ENCODE peak calls at places on chromosomes 7 and 10, in six cellular contexts. J is IMR-90, U is trophoblast cell, L is H1, F is H9, O is mesenchymal stem cell. G is an unnamed sample.

GRCh38 chr7:106050002-106050742 is 61.9 kb downstream of the SYPL1 start:
- DNase-seq in J (peak), U (no peak), L (no peak), F (peak), O (peak), G (no peak)

GRCh38 chr7:27640914-27641570 is 21.6 kb downstream of the HIBADH start:
- DNase-seq in J (peak), U (peak), L (no peak), F (no peak), O (no peak), G (no peak)

GRCh38 chr7:29765392-29765979 is 40.8 kb upstream of the WIPF3 start:
- DNase-seq in J (no peak), U (no peak), L (peak), F (peak), O (no peak), G (no peak)

GRCh38 chr10:73857446-73857845 is 16.9 kb downstream of the CAMK2G start:
- DNase-seq in J (no peak), U (no peak), L (no peak), F (no peak), O (no peak), G (no peak)

GRCh38 chr7:141654551-141654950 is 47.4 kb downstream of the DENND11 start:
- DNase-seq in J (peak), U (peak), L (no peak), F (peak), O (peak), G (peak)

GRCh38 chr10:76899490-76899889 is 738.1 kb downstream of the KCNMA1 start:
- DNase-seq in J (peak), U (no peak), L (no peak), F (no peak), O (no peak), G (no peak)

GRCh38 chr7:6443372-6443941 is 4.3 kb downstream of the DAGLB start:
- DNase-seq in J (peak), U (peak), L (no peak), F (no peak), O (peak), G (no peak)

GRCh38 chr7:1323178-1324027 is 90.7 kb downstream of the UNCX start:
- DNase-seq in J (no peak), U (no peak), L (no peak), F (no peak), O (no peak), G (no peak)

GRCh38 chr10:122524811-122525210 is 35.7 kb upstream of the DMBT1 start:
- DNase-seq in J (no peak), U (no peak), L (no peak), F (no peak), O (no peak), G (no peak)

GRCh38 chr10:100886946-100887345 is 25.8 kb upstream of the SLF2 start:
- DNase-seq in J (no peak), U (no peak), L (no peak), F (peak), O (peak), G (no peak)

GRCh38 chr7:156380261-156380660 is 260.3 kb upstream of the RNF32 start:
- DNase-seq in J (no peak), U (no peak), L (no peak), F (no peak), O (no peak), G (no peak)

GRCh38 chr10:3162533-3162932 is 10.0 kb downstream of the PITRM1 start:
- DNase-seq in J (no peak), U (no peak), L (peak), F (peak), O (no peak), G (no peak)

GRCh38 chr10:97601268-97602215 is 12.0 kb downstream of the C10orf62 start:
- DNase-seq in J (no peak), U (no peak), L (no peak), F (no peak), O (no peak), G (no peak)

GRCh38 chr10:24419067-24419466 is 210.1 kb downstream of the KIAA1217 start:
- DNase-seq in J (no peak), U (no peak), L (no peak), F (no peak), O (no peak), G (no peak)

GRCh38 chr10:117165557-117166419 is 27.7 kb upstream of the VAX1 start:
- DNase-seq in J (peak), U (peak), L (peak), F (peak), O (peak), G (peak)

GRCh38 chr10:132906836-132907235 is 35.5 kb downstream of the CFAP46 start:
- DNase-seq in J (no peak), U (no peak), L (no peak), F (no peak), O (no peak), G (no peak)

GRCh38 chr7:95840953-95841950 is 68.9 kb downstream of the DYNC1I1 start:
- DNase-seq in J (no peak), U (no peak), L (no peak), F (peak), O (peak), G (no peak)

DNA sequence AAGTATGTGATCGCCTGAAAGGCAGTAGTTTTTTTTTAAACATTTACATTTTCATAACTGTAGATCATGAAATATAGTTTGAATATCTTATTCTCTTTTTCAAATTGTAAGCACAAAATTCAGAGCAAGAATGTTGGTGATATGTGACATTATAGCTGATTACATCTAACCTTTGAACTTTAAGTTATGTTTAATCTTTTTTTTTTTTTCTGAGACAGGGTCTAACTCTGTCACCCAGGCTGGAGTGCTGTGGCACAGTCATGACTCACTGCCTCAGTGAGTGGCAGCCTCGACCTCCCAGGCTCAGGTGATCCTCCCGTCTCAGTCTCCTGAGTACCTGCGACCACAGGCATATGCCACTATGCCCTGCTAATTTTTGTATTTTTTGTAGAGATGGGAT is 278.7 kb upstream of the NEBL start:
- DNase-seq in J (no peak), U (no peak), L (no peak), F (no peak), O (no peak), G (no peak)
- H2BK5ac ChIP-seq in J (no peak), U (peak), L (no peak), F (no peak), O (no peak), G (no peak)

DNA sequence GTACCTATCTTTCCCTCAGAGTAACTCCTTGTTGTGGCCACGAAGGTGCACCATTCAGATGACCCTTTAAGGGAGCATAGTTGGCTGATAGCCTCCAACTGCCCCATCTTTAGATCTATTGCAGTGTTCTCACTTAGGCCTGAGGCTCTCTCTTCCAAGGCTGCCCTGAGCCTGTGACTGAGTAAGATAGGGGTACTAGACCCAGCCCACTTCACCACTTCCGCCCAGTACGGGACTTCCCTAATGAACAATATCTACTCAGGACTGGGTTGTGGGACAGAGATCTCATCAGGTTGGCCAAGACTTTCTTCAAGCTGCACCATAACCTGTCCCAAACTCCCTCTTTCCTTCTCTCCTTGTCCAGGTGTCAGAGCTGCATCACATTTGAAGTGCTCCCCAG is 5.7 kb upstream of the GNAI1 start:
- DNase-seq in J (no peak), U (peak), L (no peak), F (no peak), O (no peak), G (no peak)
- H2AK5ac ChIP-seq in J (no peak), U (no peak), L (peak), F (no peak), O (no peak), G (no peak)

GRCh38 chr10:110850990-110851389 is 20.7 kb upstream of the PDCD4 start:
- DNase-seq in J (no peak), U (no peak), L (no peak), F (no peak), O (no peak), G (no peak)

GRCh38 chr10:110857265-110858158 is 14.2 kb upstream of the PDCD4 start:
- DNase-seq in J (peak), U (peak), L (peak), F (no peak), O (peak), G (no peak)

GRCh38 chr10:110850099-110850498 is 21.6 kb upstream of the PDCD4 start:
- DNase-seq in J (no peak), U (no peak), L (no peak), F (no peak), O (no peak), G (no peak)

GRCh38 chr10:110852255-110852896 is 19.4 kb upstream of the PDCD4 start:
- DNase-seq in J (peak), U (peak), L (peak), F (no peak), O (no peak), G (no peak)

GRCh38 chr10:110852897-110853296 is 18.8 kb upstream of the PDCD4 start:
- DNase-seq in J (no peak), U (peak), L (no peak), F (no peak), O (no peak), G (no peak)
- H2AFZ ChIP-seq in J (no peak), U (no peak), L (no peak), F (no peak), O (no peak), G (no peak)

GRCh38 chr7:118060692-118061091 is 123.3 kb upstream of the LSM8 start:
- DNase-seq in J (no peak), U (no peak), L (no peak), F (no peak), O (no peak), G (no peak)
- H2BK5ac ChIP-seq in J (no peak), U (no peak), L (no peak), F (no peak), O (no peak), G (no peak)

DNA sequence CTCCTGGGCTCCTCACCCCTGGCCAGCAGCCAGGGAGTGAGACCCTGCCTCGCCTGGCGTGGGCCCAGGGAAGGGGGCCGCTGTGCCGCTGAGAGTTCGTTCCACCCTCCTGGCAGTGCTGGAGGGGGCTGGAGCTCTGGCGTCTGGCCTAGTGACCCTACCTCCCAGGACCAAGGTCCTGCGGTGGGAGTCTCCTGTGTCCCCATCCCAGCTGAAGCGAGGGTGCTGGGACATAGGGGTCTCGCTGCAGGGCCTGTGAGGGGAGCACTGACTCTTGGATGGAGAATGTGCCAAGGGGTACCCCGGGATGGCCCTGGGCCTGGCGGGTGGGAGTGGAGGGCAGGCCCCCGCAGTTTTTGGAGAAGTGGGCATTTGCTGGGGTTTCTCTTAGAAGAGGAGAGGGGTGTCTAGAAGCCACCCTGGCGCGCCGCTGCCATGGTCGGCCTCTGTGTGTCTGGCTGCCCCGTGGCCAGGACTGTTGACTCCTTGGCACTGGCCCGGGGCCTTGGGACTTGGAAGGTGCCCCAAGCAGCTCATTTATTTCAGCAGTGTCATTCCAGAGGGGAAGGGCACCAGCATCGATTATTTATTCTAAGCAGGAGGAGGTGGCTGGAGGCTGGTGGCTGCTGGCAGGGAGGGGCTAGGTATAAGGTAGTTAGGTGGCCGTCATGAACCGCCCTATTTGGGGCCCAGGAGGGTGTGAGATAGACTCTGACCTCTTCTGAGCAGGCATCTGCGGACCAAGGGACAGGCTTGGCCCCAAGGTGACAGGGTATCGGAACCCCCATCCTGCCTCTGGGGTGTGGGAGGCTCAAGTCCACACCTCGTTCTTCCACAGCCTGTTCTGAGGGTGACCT is 1.5 kb downstream of the GTF2IRD1 start:
- DNase-seq in J (no peak), U (no peak), L (no peak), F (no peak), O (no peak), G (no peak)
- H2AK5ac ChIP-seq in J (peak), U (no peak), L (peak), F (no peak), O (peak), G (peak)

DNA sequence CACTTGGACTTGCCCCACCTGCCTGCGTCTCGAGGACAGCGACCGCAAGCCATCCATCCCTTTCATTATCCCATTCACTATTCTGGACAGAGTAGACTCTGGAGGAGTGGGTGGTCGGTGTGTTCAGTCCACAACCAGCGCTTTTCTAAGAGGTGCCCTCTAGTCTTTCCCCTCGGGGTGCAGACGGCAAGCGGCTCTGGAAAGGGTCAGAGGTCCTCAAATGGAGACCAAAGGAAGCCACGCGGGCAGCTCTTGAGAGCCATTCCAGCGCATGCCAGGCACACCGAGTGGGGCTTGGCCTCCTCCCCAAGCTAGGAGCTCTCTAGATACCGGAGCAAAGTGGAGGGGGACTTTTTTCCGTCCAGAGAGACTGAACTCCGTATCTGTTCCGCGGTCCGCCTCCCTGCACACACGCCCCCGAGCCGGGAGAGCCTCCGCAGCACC is 697 bp downstream of the GSDME start:
- DNase-seq in J (peak), U (no peak), L (no peak), F (no peak), O (no peak), G (no peak)
- H2AFZ ChIP-seq in J (peak), U (peak), L (peak), F (no peak), O (peak), G (peak)

GRCh38 chr7:139852482-139852845 is 23.4 kb downstream of the TBXAS1 start:
- DNase-seq in J (no peak), U (no peak), L (no peak), F (no peak), O (no peak), G (no peak)

GRCh38 chr7:139853576-139854511 is 24.8 kb downstream of the TBXAS1 start:
- DNase-seq in J (peak), U (peak), L (peak), F (no peak), O (peak), G (no peak)

GRCh38 chr7:139854803-139855497 is 25.9 kb downstream of the TBXAS1 start:
- DNase-seq in J (no peak), U (no peak), L (peak), F (no peak), O (no peak), G (no peak)

GRCh38 chr7:139850906-139851305 is 21.8 kb downstream of the TBXAS1 start:
- DNase-seq in J (no peak), U (no peak), L (no peak), F (no peak), O (no peak), G (no peak)

DNA sequence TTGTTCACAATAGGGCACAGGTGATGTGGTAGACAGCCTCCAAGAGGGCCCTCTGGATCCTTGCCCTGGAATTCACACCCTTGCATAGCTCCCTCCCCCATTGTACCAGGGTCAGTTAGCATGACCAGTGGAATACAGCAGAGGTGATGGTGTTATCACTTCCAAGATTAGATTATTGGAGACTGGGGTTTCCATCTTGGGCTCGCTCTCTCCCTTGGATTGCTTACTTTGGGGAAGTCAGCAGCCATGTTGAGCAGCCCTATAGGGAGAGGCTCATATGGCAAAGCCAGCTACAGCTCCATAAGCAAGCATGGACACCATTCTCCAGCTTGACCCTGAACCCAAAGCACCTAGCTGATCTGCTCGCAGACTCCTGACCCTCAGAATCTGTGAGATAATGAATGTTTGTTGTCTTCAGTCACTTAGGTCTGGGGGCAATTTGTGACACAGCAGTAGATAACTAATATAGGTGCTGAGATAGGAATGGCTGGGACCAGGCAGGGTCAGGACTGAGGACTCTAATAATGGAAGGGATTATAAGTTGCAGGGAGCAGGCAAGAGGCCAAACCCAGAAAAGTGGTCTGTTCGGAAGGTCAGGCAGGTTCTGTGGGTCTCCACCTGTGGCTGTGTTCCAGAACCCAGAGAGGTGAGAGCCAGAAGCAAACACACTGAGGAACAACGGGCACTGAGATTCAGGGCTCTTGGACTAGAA is 22.9 kb downstream of the TBXAS1 start:
- DNase-seq in J (no peak), U (no peak), L (no peak), F (no peak), O (no peak), G (no peak)
- H2BK5ac ChIP-seq in J (no peak), U (no peak), L (no peak), F (no peak), O (no peak), G (no peak)

GRCh38 chr7:99408347-99409191 is at the start of the genes BUD31 and PDAP1:
- DNase-seq in J (peak), U (peak), L (peak), F (peak), O (peak), G (peak)
- H2AK5ac ChIP-seq in J (peak), U (peak), L (peak), F (no peak), O (peak), G (peak)

G was measured in neuronal stem cell.